ENCODE peak calls at places on chromosomes 6 and 20, in ten cellular contexts. One of them, this sample, is unnamed.

GRCh38 chr20:22581437-22582385 is 2.7 kb downstream of the FOXA2 start:
- DNase-seq in RWPE1: no peak
- DNase-seq in body of pancreas: peak
- DNase-seq in GM23248: no peak
- DNase-seq in psoas muscle: no peak
- DNase-seq in mammary epithelial cell: no peak
- DNase-seq in heart left ventricle: no peak
- DNase-seq in vagina: no peak
- DNase-seq in PC-9: no peak
- DNase-seq in ovary: no peak
- DNase-seq in this sample: no peak

GRCh38 chr6:170298688-170299087 is 7.8 kb upstream of the DLL1 start:
- DNase-seq in ovary: no peak
- DNase-seq in mammary epithelial cell: no peak
- DNase-seq in psoas muscle: no peak
- DNase-seq in heart left ventricle: no peak
- DNase-seq in body of pancreas: no peak
- DNase-seq in RWPE1: no peak
- DNase-seq in GM23248: no peak
- DNase-seq in vagina: no peak
- DNase-seq in PC-9: no peak
- DNase-seq in this sample: no peak

GRCh38 chr6:3307436-3307835 is 48.7 kb downstream of the PSMG4 start:
- DNase-seq in ovary: no peak
- DNase-seq in vagina: no peak
- DNase-seq in PC-9: no peak
- DNase-seq in psoas muscle: no peak
- DNase-seq in heart left ventricle: no peak
- DNase-seq in GM23248: no peak
- DNase-seq in mammary epithelial cell: no peak
- DNase-seq in RWPE1: no peak
- DNase-seq in body of pancreas: no peak
- DNase-seq in this sample: no peak

GRCh38 chr6:27630727-27631613 is 158.1 kb upstream of the ZNF184 start:
- DNase-seq in body of pancreas: peak
- DNase-seq in PC-9: peak
- DNase-seq in ovary: peak
- DNase-seq in psoas muscle: no peak
- DNase-seq in heart left ventricle: no peak
- DNase-seq in RWPE1: peak
- DNase-seq in mammary epithelial cell: peak
- DNase-seq in GM23248: peak
- DNase-seq in vagina: no peak
- DNase-seq in this sample: no peak

GRCh38 chr6:35544748-35545361 is 32.2 kb upstream of the TULP1 start:
- DNase-seq in PC-9: peak
- DNase-seq in RWPE1: peak
- DNase-seq in ovary: no peak
- DNase-seq in psoas muscle: no peak
- DNase-seq in vagina: no peak
- DNase-seq in mammary epithelial cell: peak
- DNase-seq in GM23248: no peak
- DNase-seq in body of pancreas: no peak
- DNase-seq in heart left ventricle: no peak
- DNase-seq in this sample: no peak

GRCh38 chr20:24741673-24742072 is 207.4 kb upstream of the CST7 start:
- DNase-seq in body of pancreas: no peak
- DNase-seq in RWPE1: no peak
- DNase-seq in PC-9: no peak
- DNase-seq in mammary epithelial cell: no peak
- DNase-seq in vagina: peak
- DNase-seq in GM23248: no peak
- DNase-seq in ovary: no peak
- DNase-seq in heart left ventricle: no peak
- DNase-seq in psoas muscle: no peak
- DNase-seq in this sample: no peak

GRCh38 chr6:32968093-32968769 is at the start of gene BRD2:
- DNase-seq in body of pancreas: peak
- DNase-seq in vagina: peak
- DNase-seq in mammary epithelial cell: peak
- DNase-seq in psoas muscle: peak
- DNase-seq in RWPE1: peak
- DNase-seq in GM23248: peak
- DNase-seq in heart left ventricle: peak
- DNase-seq in PC-9: peak
- DNase-seq in ovary: peak
- DNase-seq in this sample: peak

GRCh38 chr20:35463455-35464300 is 8.3 kb downstream of the CEP250 start:
- DNase-seq in psoas muscle: no peak
- DNase-seq in heart left ventricle: peak
- DNase-seq in GM23248: peak
- DNase-seq in PC-9: peak
- DNase-seq in body of pancreas: peak
- DNase-seq in ovary: peak
- DNase-seq in vagina: no peak
- DNase-seq in RWPE1: peak
- DNase-seq in mammary epithelial cell: peak
- DNase-seq in this sample: peak

GRCh38 chr6:108738684-108739406 is 109.4 kb upstream of the ARMC2 start:
- DNase-seq in body of pancreas: no peak
- DNase-seq in heart left ventricle: no peak
- DNase-seq in psoas muscle: no peak
- DNase-seq in PC-9: no peak
- DNase-seq in GM23248: no peak
- DNase-seq in vagina: no peak
- DNase-seq in mammary epithelial cell: no peak
- DNase-seq in RWPE1: no peak
- DNase-seq in ovary: no peak
- DNase-seq in this sample: no peak

GRCh38 chr6:127859956-127860355 is 40.9 kb downstream of the THEMIS start:
- DNase-seq in RWPE1: no peak
- DNase-seq in GM23248: no peak
- DNase-seq in PC-9: no peak
- DNase-seq in body of pancreas: no peak
- DNase-seq in heart left ventricle: no peak
- DNase-seq in vagina: no peak
- DNase-seq in psoas muscle: no peak
- DNase-seq in mammary epithelial cell: no peak
- DNase-seq in ovary: no peak
- DNase-seq in this sample: no peak

DNA sequence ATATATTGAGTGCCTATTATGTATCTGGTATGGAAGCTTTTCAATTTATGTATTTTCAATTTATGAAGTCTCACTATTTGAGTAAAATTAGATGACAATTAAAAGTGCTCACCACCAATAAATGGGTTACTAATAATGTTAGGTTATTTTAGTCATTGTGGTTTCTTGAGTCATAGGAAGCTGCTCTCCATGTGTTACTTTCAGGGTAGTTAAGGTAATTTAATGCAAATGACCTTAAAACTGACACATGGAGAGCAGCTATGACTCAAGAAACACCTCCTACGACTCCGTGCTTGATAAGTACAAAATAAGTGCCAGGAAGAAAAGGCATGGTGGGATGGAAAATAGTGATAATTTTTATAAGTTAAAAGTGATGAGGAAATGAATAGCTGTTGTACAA is 16.5 kb upstream of the TINAG start:
- DNase-seq in mammary epithelial cell: peak
- DNase-seq in GM23248: peak
- DNase-seq in body of pancreas: no peak
- DNase-seq in heart left ventricle: no peak
- DNase-seq in psoas muscle: no peak
- DNase-seq in RWPE1: peak
- DNase-seq in vagina: no peak
- DNase-seq in ovary: no peak
- DNase-seq in PC-9: no peak
- DNase-seq in this sample: no peak
- H3K27ac ChIP-seq in mammary epithelial cell: peak
- H3K27ac ChIP-seq in GM23248: peak
- H3K27ac ChIP-seq in body of pancreas: no peak
- H3K27ac ChIP-seq in heart left ventricle: no peak
- H3K27ac ChIP-seq in psoas muscle: no peak
- H3K27ac ChIP-seq in RWPE1: no peak
- H3K27ac ChIP-seq in vagina: no peak
- H3K27ac ChIP-seq in ovary: no peak
- H3K27ac ChIP-seq in PC-9: no peak
- H3K27ac ChIP-seq in this sample: no peak

GRCh38 chr6:31952890-31953289 is 5.9 kb downstream of the NELFE start:
- DNase-seq in ovary: no peak
- DNase-seq in body of pancreas: no peak
- DNase-seq in vagina: no peak
- DNase-seq in RWPE1: no peak
- DNase-seq in heart left ventricle: no peak
- DNase-seq in mammary epithelial cell: no peak
- DNase-seq in psoas muscle: no peak
- DNase-seq in GM23248: no peak
- DNase-seq in PC-9: no peak
- DNase-seq in this sample: no peak

GRCh38 chr6:31954511-31954910 is 4.3 kb downstream of the NELFE start:
- DNase-seq in GM23248: no peak
- DNase-seq in psoas muscle: no peak
- DNase-seq in RWPE1: no peak
- DNase-seq in ovary: no peak
- DNase-seq in heart left ventricle: no peak
- DNase-seq in PC-9: no peak
- DNase-seq in mammary epithelial cell: no peak
- DNase-seq in body of pancreas: no peak
- DNase-seq in vagina: no peak
- DNase-seq in this sample: no peak

GRCh38 chr6:31958741-31959739 is at the start of the genes NELFE and SKIC2:
- DNase-seq in vagina: peak
- DNase-seq in PC-9: peak
- DNase-seq in body of pancreas: peak
- DNase-seq in psoas muscle: peak
- DNase-seq in ovary: peak
- DNase-seq in heart left ventricle: peak
- DNase-seq in GM23248: peak
- DNase-seq in mammary epithelial cell: peak
- DNase-seq in RWPE1: peak
- DNase-seq in this sample: peak

GRCh38 chr6:31958412-31958740 is 395 bp downstream of the NELFE start:
- DNase-seq in GM23248: peak
- DNase-seq in vagina: no peak
- DNase-seq in psoas muscle: no peak
- DNase-seq in mammary epithelial cell: no peak
- DNase-seq in ovary: no peak
- DNase-seq in body of pancreas: no peak
- DNase-seq in heart left ventricle: no peak
- DNase-seq in RWPE1: peak
- DNase-seq in PC-9: no peak
- DNase-seq in this sample: no peak

DNA sequence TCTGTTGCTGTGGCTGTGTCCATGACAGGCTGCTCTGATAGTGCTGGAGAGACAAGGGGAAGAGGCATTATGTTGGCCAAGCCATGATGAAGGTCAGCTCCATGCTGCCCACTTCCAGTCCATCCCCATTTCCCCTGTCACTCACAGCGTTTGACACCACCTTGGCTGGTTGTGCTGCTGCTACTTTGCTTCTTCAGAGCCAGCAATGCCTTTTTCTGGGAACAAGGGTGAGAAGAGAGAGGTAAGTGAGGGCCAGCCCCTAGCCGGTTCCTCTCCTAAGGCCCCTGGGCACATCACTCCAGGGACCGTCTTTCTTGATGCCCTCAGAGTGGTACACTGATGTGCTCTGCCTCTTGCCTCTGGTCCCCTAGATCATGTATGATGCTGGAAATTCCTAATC is 2.0 kb downstream of the NELFE start:
- DNase-seq in psoas muscle: no peak
- DNase-seq in heart left ventricle: no peak
- DNase-seq in vagina: no peak
- DNase-seq in PC-9: no peak
- DNase-seq in mammary epithelial cell: no peak
- DNase-seq in body of pancreas: no peak
- DNase-seq in GM23248: no peak
- DNase-seq in ovary: no peak
- DNase-seq in RWPE1: no peak
- DNase-seq in this sample: no peak
- H3K27ac ChIP-seq in psoas muscle: no peak
- H3K27ac ChIP-seq in heart left ventricle: no peak
- H3K27ac ChIP-seq in vagina: no peak
- H3K27ac ChIP-seq in PC-9: no peak
- H3K27ac ChIP-seq in mammary epithelial cell: no peak
- H3K27ac ChIP-seq in body of pancreas: no peak
- H3K27ac ChIP-seq in GM23248: no peak
- H3K27ac ChIP-seq in ovary: no peak
- H3K27ac ChIP-seq in RWPE1: no peak
- H3K27ac ChIP-seq in this sample: no peak

GRCh38 chr6:41519305-41519747 is 26.9 kb upstream of the FOXP4 start:
- DNase-seq in heart left ventricle: no peak
- DNase-seq in psoas muscle: no peak
- DNase-seq in GM23248: no peak
- DNase-seq in vagina: no peak
- DNase-seq in body of pancreas: no peak
- DNase-seq in mammary epithelial cell: no peak
- DNase-seq in ovary: no peak
- DNase-seq in RWPE1: no peak
- DNase-seq in PC-9: no peak
- DNase-seq in this sample: no peak
- H3K27ac ChIP-seq in heart left ventricle: no peak
- H3K27ac ChIP-seq in psoas muscle: no peak
- H3K27ac ChIP-seq in GM23248: no peak
- H3K27ac ChIP-seq in vagina: no peak
- H3K27ac ChIP-seq in body of pancreas: peak
- H3K27ac ChIP-seq in mammary epithelial cell: no peak
- H3K27ac ChIP-seq in ovary: no peak
- H3K27ac ChIP-seq in RWPE1: no peak
- H3K27ac ChIP-seq in PC-9: no peak
- H3K27ac ChIP-seq in this sample: no peak

GRCh38 chr6:105022416-105022815 is 65.5 kb downstream of the LIN28B start:
- DNase-seq in vagina: no peak
- DNase-seq in heart left ventricle: no peak
- DNase-seq in GM23248: no peak
- DNase-seq in PC-9: no peak
- DNase-seq in mammary epithelial cell: no peak
- DNase-seq in body of pancreas: no peak
- DNase-seq in psoas muscle: no peak
- DNase-seq in ovary: no peak
- DNase-seq in RWPE1: no peak
- DNase-seq in this sample: no peak

GRCh38 chr6:105024803-105025202 is 67.9 kb downstream of the LIN28B start:
- DNase-seq in heart left ventricle: no peak
- DNase-seq in GM23248: peak
- DNase-seq in ovary: no peak
- DNase-seq in vagina: no peak
- DNase-seq in PC-9: no peak
- DNase-seq in mammary epithelial cell: no peak
- DNase-seq in body of pancreas: no peak
- DNase-seq in psoas muscle: no peak
- DNase-seq in RWPE1: no peak
- DNase-seq in this sample: no peak

GRCh38 chr6:105015482-105015881 is 58.6 kb downstream of the LIN28B start:
- DNase-seq in body of pancreas: no peak
- DNase-seq in vagina: no peak
- DNase-seq in GM23248: peak
- DNase-seq in PC-9: no peak
- DNase-seq in heart left ventricle: no peak
- DNase-seq in RWPE1: no peak
- DNase-seq in mammary epithelial cell: no peak
- DNase-seq in psoas muscle: no peak
- DNase-seq in ovary: no peak
- DNase-seq in this sample: no peak

GRCh38 chr6:105019285-105019684 is 62.4 kb downstream of the LIN28B start:
- DNase-seq in PC-9: no peak
- DNase-seq in vagina: no peak
- DNase-seq in body of pancreas: no peak
- DNase-seq in RWPE1: no peak
- DNase-seq in GM23248: no peak
- DNase-seq in ovary: no peak
- DNase-seq in psoas muscle: no peak
- DNase-seq in heart left ventricle: no peak
- DNase-seq in mammary epithelial cell: no peak
- DNase-seq in this sample: no peak

GRCh38 chr6:105021399-105021798 is 64.5 kb downstream of the LIN28B start:
- DNase-seq in PC-9: no peak
- DNase-seq in mammary epithelial cell: no peak
- DNase-seq in RWPE1: no peak
- DNase-seq in body of pancreas: no peak
- DNase-seq in ovary: no peak
- DNase-seq in psoas muscle: no peak
- DNase-seq in vagina: no peak
- DNase-seq in heart left ventricle: no peak
- DNase-seq in GM23248: no peak
- DNase-seq in this sample: no peak
- H3K27ac ChIP-seq in PC-9: no peak
- H3K27ac ChIP-seq in mammary epithelial cell: no peak
- H3K27ac ChIP-seq in RWPE1: no peak
- H3K27ac ChIP-seq in body of pancreas: no peak
- H3K27ac ChIP-seq in ovary: no peak
- H3K27ac ChIP-seq in psoas muscle: no peak
- H3K27ac ChIP-seq in vagina: no peak
- H3K27ac ChIP-seq in heart left ventricle: no peak
- H3K27ac ChIP-seq in GM23248: no peak
- H3K27ac ChIP-seq in this sample: no peak

This sample was measured in adrenal gland.